ENCODE peak calls at places on chromosomes 5 and 9, in nine cellular contexts. One of them, this sample, is unnamed.

GRCh38 chr9:16145196-16145950 is 592.5 kb downstream of the CCDC171 start:
- DNase-seq in A549: no peak
- DNase-seq in SK-N-SH: no peak
- DNase-seq in adrenal gland: no peak
- DNase-seq in pancreas: no peak
- DNase-seq in neural crest cell: no peak
- DNase-seq in GM13977: no peak
- DNase-seq in tibial nerve: no peak
- DNase-seq in brain microvascular endothelial cell: no peak
- DNase-seq in this sample: no peak

GRCh38 chr9:137028281-137029057 is 432 bp upstream of the ABCA2 start:
- DNase-seq in SK-N-SH: peak; percentile 91
- DNase-seq in neural crest cell: peak; percentile 57
- DNase-seq in brain microvascular endothelial cell: no peak
- DNase-seq in tibial nerve: no peak
- DNase-seq in A549: no peak
- DNase-seq in adrenal gland: peak; percentile 72
- DNase-seq in pancreas: peak; percentile 81
- DNase-seq in GM13977: peak; percentile 87
- DNase-seq in this sample: peak; percentile 93

GRCh38 chr5:112312295-112312694 is 106.8 kb downstream of the EPB41L4A start:
- DNase-seq in A549: no peak
- DNase-seq in SK-N-SH: no peak
- DNase-seq in pancreas: no peak
- DNase-seq in neural crest cell: no peak
- DNase-seq in brain microvascular endothelial cell: no peak
- DNase-seq in adrenal gland: no peak
- DNase-seq in tibial nerve: no peak
- DNase-seq in GM13977: no peak
- DNase-seq in this sample: no peak

GRCh38 chr5:178454308-178454707 is 135.9 kb downstream of the COL23A1 start:
- DNase-seq in neural crest cell: no peak
- DNase-seq in tibial nerve: no peak
- DNase-seq in GM13977: no peak
- DNase-seq in adrenal gland: no peak
- DNase-seq in SK-N-SH: peak; percentile 50
- DNase-seq in brain microvascular endothelial cell: no peak
- DNase-seq in A549: no peak
- DNase-seq in pancreas: no peak
- DNase-seq in this sample: no peak

GRCh38 chr5:136129445-136129844 is 3.2 kb upstream of the SMAD5 start:
- DNase-seq in tibial nerve: no peak
- DNase-seq in pancreas: no peak
- DNase-seq in GM13977: no peak
- DNase-seq in neural crest cell: no peak
- DNase-seq in SK-N-SH: no peak
- DNase-seq in brain microvascular endothelial cell: no peak
- DNase-seq in A549: no peak
- DNase-seq in adrenal gland: no peak
- DNase-seq in this sample: no peak

GRCh38 chr5:1319436-1320343 is 24.8 kb upstream of the TERT start:
- DNase-seq in adrenal gland: no peak
- DNase-seq in brain microvascular endothelial cell: no peak
- DNase-seq in GM13977: no peak
- DNase-seq in neural crest cell: no peak
- DNase-seq in A549: no peak
- DNase-seq in pancreas: no peak
- DNase-seq in SK-N-SH: no peak
- DNase-seq in tibial nerve: no peak
- DNase-seq in this sample: no peak

GRCh38 chr9:21002040-21002439 is 29.4 kb downstream of the HACD4 start:
- DNase-seq in neural crest cell: no peak
- DNase-seq in GM13977: no peak
- DNase-seq in SK-N-SH: no peak
- DNase-seq in adrenal gland: no peak
- DNase-seq in tibial nerve: no peak
- DNase-seq in pancreas: no peak
- DNase-seq in brain microvascular endothelial cell: no peak
- DNase-seq in A549: no peak
- DNase-seq in this sample: no peak

GRCh38 chr5:164713682-164714081 is 1208.3 kb downstream of the MAT2B start:
- DNase-seq in SK-N-SH: no peak
- DNase-seq in A549: no peak
- DNase-seq in adrenal gland: no peak
- DNase-seq in brain microvascular endothelial cell: no peak
- DNase-seq in tibial nerve: no peak
- DNase-seq in neural crest cell: no peak
- DNase-seq in pancreas: no peak
- DNase-seq in GM13977: no peak
- DNase-seq in this sample: no peak

GRCh38 chr5:1127991-1128785 is 16.3 kb upstream of the SLC12A7 start:
- DNase-seq in A549: no peak
- DNase-seq in tibial nerve: no peak
- DNase-seq in pancreas: peak; percentile 81
- DNase-seq in SK-N-SH: no peak
- DNase-seq in GM13977: no peak
- DNase-seq in neural crest cell: no peak
- DNase-seq in brain microvascular endothelial cell: no peak
- DNase-seq in adrenal gland: no peak
- DNase-seq in this sample: no peak

GRCh38 chr9:93697352-93698139 is 121.2 kb downstream of the PHF2 start:
- DNase-seq in pancreas: no peak
- DNase-seq in SK-N-SH: no peak
- DNase-seq in brain microvascular endothelial cell: no peak
- DNase-seq in neural crest cell: no peak
- DNase-seq in tibial nerve: no peak
- DNase-seq in adrenal gland: no peak
- DNase-seq in A549: no peak
- DNase-seq in GM13977: no peak
- DNase-seq in this sample: no peak

GRCh38 chr5:110321117-110321516 is 405.4 kb downstream of the TMEM232 start:
- DNase-seq in GM13977: no peak
- DNase-seq in adrenal gland: no peak
- DNase-seq in neural crest cell: no peak
- DNase-seq in brain microvascular endothelial cell: no peak
- DNase-seq in tibial nerve: no peak
- DNase-seq in pancreas: no peak
- DNase-seq in SK-N-SH: no peak
- DNase-seq in A549: no peak
- DNase-seq in this sample: no peak

GRCh38 chr5:133119233-133119711 is 67.5 kb downstream of the HSPA4 start:
- DNase-seq in GM13977: no peak
- DNase-seq in tibial nerve: no peak
- DNase-seq in pancreas: no peak
- DNase-seq in brain microvascular endothelial cell: no peak
- DNase-seq in SK-N-SH: no peak
- DNase-seq in neural crest cell: no peak
- DNase-seq in A549: no peak
- DNase-seq in adrenal gland: peak; percentile 3
- DNase-seq in this sample: no peak

DNA sequence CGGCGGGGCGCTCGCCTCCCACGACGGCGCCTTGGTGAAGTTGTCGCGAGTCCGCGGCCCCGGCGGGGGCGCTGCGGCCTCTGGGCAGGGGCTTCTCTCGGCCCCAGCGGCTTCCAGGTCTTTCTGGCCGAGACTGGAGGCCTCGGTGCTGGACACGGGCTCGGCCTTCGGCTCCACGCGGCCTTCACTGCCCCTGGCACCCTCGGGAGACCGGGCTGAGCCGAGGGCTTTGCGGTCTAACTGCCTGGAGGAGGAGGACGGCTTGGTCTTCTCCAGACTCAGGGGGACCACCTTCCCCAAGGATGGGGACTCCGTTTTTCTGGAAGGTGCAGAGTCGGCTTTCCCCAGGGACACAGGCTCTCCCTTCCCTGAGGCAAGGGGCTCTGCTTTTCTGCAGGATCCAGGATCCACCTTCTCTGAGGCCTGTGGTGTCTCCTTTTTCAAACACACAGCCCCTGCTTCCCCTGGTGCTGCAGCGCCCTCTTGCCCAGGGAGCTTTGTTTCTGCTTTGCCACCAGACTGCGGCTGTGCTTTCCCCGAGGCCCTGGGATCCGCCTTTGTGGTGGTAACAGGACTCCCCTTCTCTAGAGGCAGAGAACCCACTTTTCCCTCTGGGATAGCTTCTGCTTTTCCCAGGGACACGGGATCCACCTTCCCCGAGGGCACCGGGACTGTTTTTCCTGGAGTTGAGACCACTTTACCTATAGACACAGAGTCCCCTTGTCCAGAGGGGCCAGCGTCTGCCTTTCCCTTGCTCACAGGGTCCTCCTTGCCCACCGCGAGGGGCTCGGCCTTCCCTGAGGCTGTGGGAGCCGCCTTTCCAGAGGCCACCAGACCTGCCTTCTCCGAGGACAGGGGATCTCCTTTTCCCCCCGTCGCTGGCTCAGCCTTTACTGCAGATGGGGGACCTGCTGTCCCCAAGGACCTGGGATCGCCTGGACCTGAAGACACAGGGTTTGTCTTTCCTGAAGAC is 12.3 kb downstream of the GPRIN1 start:
- DNase-seq in brain microvascular endothelial cell: no peak
- DNase-seq in adrenal gland: no peak
- DNase-seq in neural crest cell: no peak
- DNase-seq in A549: no peak
- DNase-seq in SK-N-SH: no peak
- DNase-seq in pancreas: no peak
- DNase-seq in tibial nerve: no peak
- DNase-seq in GM13977: no peak
- DNase-seq in this sample: no peak
- TF ChIP-seq CTCF in brain microvascular endothelial cell: no peak
- TF ChIP-seq CTCF in adrenal gland: no peak
- TF ChIP-seq CTCF in neural crest cell: no peak
- TF ChIP-seq CTCF in A549: no peak
- TF ChIP-seq CTCF in SK-N-SH: no peak
- TF ChIP-seq CTCF in pancreas: no peak
- TF ChIP-seq CTCF in tibial nerve: no peak
- TF ChIP-seq CTCF in GM13977: no peak
- TF ChIP-seq CTCF in this sample: no peak

GRCh38 chr5:89263846-89264245 is 380.9 kb upstream of the MEF2C start:
- DNase-seq in pancreas: no peak
- DNase-seq in brain microvascular endothelial cell: no peak
- DNase-seq in tibial nerve: no peak
- DNase-seq in adrenal gland: no peak
- DNase-seq in GM13977: no peak
- DNase-seq in SK-N-SH: no peak
- DNase-seq in A549: no peak
- DNase-seq in neural crest cell: no peak
- DNase-seq in this sample: no peak
- TF ChIP-seq CTCF in pancreas: no peak
- TF ChIP-seq CTCF in brain microvascular endothelial cell: no peak
- TF ChIP-seq CTCF in tibial nerve: no peak
- TF ChIP-seq CTCF in adrenal gland: no peak
- TF ChIP-seq CTCF in GM13977: peak; percentile 34
- TF ChIP-seq CTCF in SK-N-SH: no peak
- TF ChIP-seq CTCF in A549: no peak
- TF ChIP-seq CTCF in neural crest cell: no peak
- TF ChIP-seq CTCF in this sample: no peak

DNA sequence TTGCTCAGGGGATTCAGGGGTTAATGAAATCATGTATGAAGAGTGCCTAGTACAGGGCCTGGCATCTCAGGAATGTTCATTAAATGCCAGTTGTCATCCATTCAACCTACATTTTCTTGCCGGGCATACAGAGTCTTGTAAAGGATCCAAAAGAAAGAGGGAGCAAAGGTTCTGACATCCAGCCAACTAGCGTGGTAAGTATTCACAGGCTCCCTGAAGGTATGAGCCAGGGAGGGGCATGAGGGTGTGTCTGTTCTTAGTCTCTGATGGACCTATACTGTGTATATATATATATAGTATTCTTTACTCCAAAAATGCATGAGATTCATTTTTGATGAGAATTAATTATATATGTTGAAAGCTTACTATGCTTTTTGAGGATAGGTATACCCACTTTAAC is 202.1 kb downstream of the PBX3 start:
- DNase-seq in pancreas: no peak
- DNase-seq in GM13977: no peak
- DNase-seq in A549: no peak
- DNase-seq in adrenal gland: no peak
- DNase-seq in neural crest cell: no peak
- DNase-seq in SK-N-SH: no peak
- DNase-seq in brain microvascular endothelial cell: no peak
- DNase-seq in tibial nerve: no peak
- DNase-seq in this sample: no peak
- TF ChIP-seq CTCF in pancreas: no peak
- TF ChIP-seq CTCF in GM13977: no peak
- TF ChIP-seq CTCF in A549: no peak
- TF ChIP-seq CTCF in adrenal gland: no peak
- TF ChIP-seq CTCF in neural crest cell: no peak
- TF ChIP-seq CTCF in SK-N-SH: no peak
- TF ChIP-seq CTCF in brain microvascular endothelial cell: no peak
- TF ChIP-seq CTCF in tibial nerve: no peak
- TF ChIP-seq CTCF in this sample: no peak

GRCh38 chr5:54087436-54087835 is 222.9 kb downstream of the ARL15 start:
- DNase-seq in pancreas: no peak
- DNase-seq in GM13977: no peak
- DNase-seq in adrenal gland: no peak
- DNase-seq in A549: no peak
- DNase-seq in neural crest cell: no peak
- DNase-seq in SK-N-SH: no peak
- DNase-seq in tibial nerve: no peak
- DNase-seq in brain microvascular endothelial cell: peak; percentile 75
- DNase-seq in this sample: no peak

GRCh38 chr5:54093081-54093492 is 217.3 kb downstream of the ARL15 start:
- DNase-seq in tibial nerve: no peak
- DNase-seq in adrenal gland: peak; percentile 62
- DNase-seq in neural crest cell: no peak
- DNase-seq in SK-N-SH: peak; percentile 16
- DNase-seq in brain microvascular endothelial cell: no peak
- DNase-seq in A549: no peak
- DNase-seq in GM13977: no peak
- DNase-seq in pancreas: no peak
- DNase-seq in this sample: no peak

GRCh38 chr5:54091416-54092130 is 218.8 kb downstream of the ARL15 start:
- DNase-seq in A549: no peak
- DNase-seq in neural crest cell: no peak
- DNase-seq in adrenal gland: no peak
- DNase-seq in GM13977: no peak
- DNase-seq in brain microvascular endothelial cell: no peak
- DNase-seq in tibial nerve: no peak
- DNase-seq in SK-N-SH: no peak
- DNase-seq in pancreas: no peak
- DNase-seq in this sample: no peak

GRCh38 chr5:54088081-54088480 is 222.3 kb downstream of the ARL15 start:
- DNase-seq in A549: no peak
- DNase-seq in SK-N-SH: no peak
- DNase-seq in pancreas: no peak
- DNase-seq in adrenal gland: no peak
- DNase-seq in neural crest cell: no peak
- DNase-seq in GM13977: no peak
- DNase-seq in tibial nerve: no peak
- DNase-seq in brain microvascular endothelial cell: no peak
- DNase-seq in this sample: no peak

DNA sequence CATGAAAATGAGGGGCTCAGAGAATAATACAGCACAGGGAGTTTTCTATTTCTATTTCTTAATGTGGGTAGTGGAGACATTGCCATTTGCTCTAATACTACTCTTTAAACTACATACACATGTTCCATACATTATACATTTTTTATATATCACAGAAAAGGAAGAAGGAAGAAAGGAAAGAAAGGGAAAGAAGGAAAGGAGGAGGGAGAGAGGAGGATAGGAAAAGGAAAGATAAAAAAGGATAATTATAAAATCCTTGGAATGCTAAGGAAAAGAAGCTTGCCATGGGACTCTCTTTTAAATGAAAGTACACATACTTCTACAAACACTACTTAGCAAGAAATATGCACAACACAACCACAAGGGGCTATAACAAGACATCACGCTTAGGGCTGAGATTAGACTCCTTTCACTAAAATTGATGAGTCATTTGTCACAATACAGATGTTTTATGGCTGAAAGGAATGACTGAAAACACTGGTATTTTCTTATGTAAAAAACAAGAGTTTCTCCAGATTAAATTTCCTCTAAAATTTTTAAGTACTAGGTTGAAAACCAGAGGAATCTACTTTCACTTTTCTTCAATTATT is 219.8 kb downstream of the ARL15 start:
- DNase-seq in neural crest cell: no peak
- DNase-seq in A549: peak; percentile 18
- DNase-seq in adrenal gland: no peak
- DNase-seq in brain microvascular endothelial cell: peak; percentile 72
- DNase-seq in pancreas: no peak
- DNase-seq in GM13977: no peak
- DNase-seq in tibial nerve: no peak
- DNase-seq in SK-N-SH: no peak
- DNase-seq in this sample: no peak
- TF ChIP-seq CTCF in neural crest cell: peak; percentile 47
- TF ChIP-seq CTCF in A549: no peak
- TF ChIP-seq CTCF in adrenal gland: no peak
- TF ChIP-seq CTCF in brain microvascular endothelial cell: peak; percentile 50
- TF ChIP-seq CTCF in pancreas: no peak
- TF ChIP-seq CTCF in GM13977: no peak
- TF ChIP-seq CTCF in tibial nerve: no peak
- TF ChIP-seq CTCF in SK-N-SH: peak; percentile 50
- TF ChIP-seq CTCF in this sample: no peak

This sample was measured in GM20000.